ENCODE peak calls at places on chromosome 7, in four cellular contexts. E is T-helper 9 cell, P is NCI-H146, H is left cardiac atrium. X is an unnamed sample.

GRCh38 chr7:140446467-140446866 is 32.8 kb downstream of the MKRN1 start:
- DNase-seq in E (no peak), P (no peak), H (no peak), X (no peak)

GRCh38 chr7:78253850-78254249 is 455.3 kb downstream of the PHTF2 start:
- DNase-seq in E (no peak), P (no peak), H (no peak), X (no peak)

GRCh38 chr7:5282464-5283316 is at the start of gene SLC29A4:
- DNase-seq in E (no peak), P (peak), H (peak), X (peak)

GRCh38 chr7:69817096-69817495 is 218.8 kb downstream of the AUTS2 start:
- DNase-seq in E (no peak), P (no peak), H (no peak), X (no peak)

GRCh38 chr7:88586877-88587276 is 172.6 kb upstream of the ZNF804B start:
- DNase-seq in E (no peak), P (no peak), H (no peak), X (no peak)

GRCh38 chr7:85449478-85449877 is 262.6 kb upstream of the SEMA3D start:
- DNase-seq in E (no peak), P (no peak), H (no peak), X (no peak)

GRCh38 chr7:72386152-72386551 is 26.0 kb downstream of the CALN1 start:
- DNase-seq in E (no peak), P (no peak), H (no peak), X (no peak)

GRCh38 chr7:155899596-155899995 is 87.3 kb upstream of the SHH start:
- DNase-seq in E (no peak), P (no peak), H (no peak), X (no peak)

GRCh38 chr7:2151801-2152612 is 80.7 kb downstream of the MAD1L1 start:
- DNase-seq in E (no peak), P (peak), H (no peak), X (no peak)

GRCh38 chr7:120609136-120609753 is 248.7 kb downstream of the TSPAN12 start:
- DNase-seq in E (no peak), P (no peak), H (no peak), X (no peak)

GRCh38 chr7:55074008-55074499 is 55.2 kb downstream of the EGFR start:
- DNase-seq in E (peak), P (no peak), H (peak), X (no peak)

GRCh38 chr7:149293338-149293737 is 31.3 kb downstream of the ZNF783 start:
- DNase-seq in E (no peak), P (no peak), H (no peak), X (no peak)

GRCh38 chr7:98251251-98251843 is 685 bp downstream of the TECPR1 start:
- DNase-seq in E (no peak), P (peak), H (peak), X (peak)

GRCh38 chr7:23472556-23472955 is 2.3 kb upstream of the IGF2BP3 start:
- DNase-seq in E (no peak), P (no peak), H (no peak), X (no peak)

GRCh38 chr7:6479067-6479466 is 31.3 kb upstream of the DAGLB start:
- DNase-seq in E (no peak), P (no peak), H (no peak), X (no peak)

GRCh38 chr7:157432957-157433576 is 96.3 kb downstream of the DNAJB6 start:
- DNase-seq in E (peak), P (peak), H (no peak), X (peak)

GRCh38 chr7:75762350-75762917 is 9.6 kb downstream of the CCL26 start:
- DNase-seq in E (no peak), P (no peak), H (no peak), X (peak)

GRCh38 chr7:157723205-157723604 is 386.4 kb downstream of the DNAJB6 start:
- DNase-seq in E (no peak), P (no peak), H (no peak), X (no peak)

GRCh38 chr7:118573065-118573464 is 348.6 kb downstream of the ANKRD7 start:
- DNase-seq in E (no peak), P (peak), H (peak), X (no peak)

GRCh38 chr7:106317971-106318370 is 33.2 kb upstream of the NAMPT start:
- DNase-seq in E (no peak), P (no peak), H (no peak), X (no peak)